ENCODE peak calls at places on chromosomes 2 and 18, in eight cellular contexts. X is choroid plexus epithelial cell, S is B cell, G is NCI-H524, Y is GM10248, Z is left ventricle myocardium inferior, Q is fibroblast of lung, P is KG1. F is an unnamed sample.

GRCh38 chr2:232925153-232925768 is 55.2 kb downstream of the SNORC start:
- DNase-seq in X (no peak), S (no peak), G (no peak), Y (no peak), Z (no peak), Q (no peak), P (no peak), F (no peak)

GRCh38 chr2:108607706-108608301 is 73.5 kb downstream of the LIMS1 start:
- DNase-seq in X (peak), S (peak), G (peak), Y (peak), Z (no peak), Q (peak), P (peak), F (peak)

GRCh38 chr2:41992056-41992699 is 55.6 kb upstream of the PKDCC start:
- DNase-seq in X (no peak), S (no peak), G (no peak), Y (no peak), Z (no peak), Q (no peak), P (no peak), F (no peak)

GRCh38 chr2:220394433-220394832 is 767.0 kb downstream of the SLC4A3 start:
- DNase-seq in X (peak), S (no peak), G (no peak), Y (no peak), Z (peak), Q (peak), P (no peak), F (peak)

GRCh38 chr18:42583197-42583776 is 532.2 kb downstream of the RIT2 start:
- DNase-seq in X (no peak), S (no peak), G (no peak), Y (no peak), Z (no peak), Q (peak), P (no peak), F (no peak)

GRCh38 chr2:70035344-70035844 is 51.9 kb upstream of the PCBP1 start:
- DNase-seq in X (peak), S (no peak), G (no peak), Y (no peak), Z (no peak), Q (peak), P (no peak), F (peak)

GRCh38 chr2:6202756-6203155 is 510.6 kb downstream of the SOX11 start:
- DNase-seq in X (no peak), S (no peak), G (no peak), Y (no peak), Z (no peak), Q (no peak), P (no peak), F (no peak)

GRCh38 chr2:139492301-139492700 is 712.1 kb upstream of the NXPH2 start:
- DNase-seq in X (no peak), S (no peak), G (peak), Y (no peak), Z (no peak), Q (no peak), P (no peak), F (no peak)

GRCh38 chr18:77001979-77002378 is 130.6 kb downstream of the MBP start:
- DNase-seq in X (no peak), S (no peak), G (no peak), Y (no peak), Z (no peak), Q (no peak), P (no peak), F (no peak)

GRCh38 chr2:102141915-102142828 is at the start of gene IL1R1:
- DNase-seq in X (peak), S (no peak), G (no peak), Y (peak), Z (peak), Q (peak), P (no peak), F (peak)

GRCh38 chr18:46109386-46109785 is 5.2 kb downstream of the HAUS1 start:
- DNase-seq in X (no peak), S (no peak), G (no peak), Y (no peak), Z (no peak), Q (no peak), P (no peak), F (no peak)

GRCh38 chr2:234218261-234219180 is 168.0 kb downstream of the SPP2 start:
- DNase-seq in X (no peak), S (no peak), G (peak), Y (no peak), Z (no peak), Q (no peak), P (no peak), F (no peak)

GRCh38 chr2:106581755-106582430 is 94.7 kb downstream of the CD8B2 start:
- DNase-seq in X (peak), S (peak), G (peak), Y (peak), Z (peak), Q (peak), P (peak), F (peak)

GRCh38 chr18:29892960-29893558 is 1149.5 kb downstream of the DSC3 start:
- DNase-seq in X (peak), S (no peak), G (no peak), Y (no peak), Z (no peak), Q (peak), P (no peak), F (peak)

GRCh38 chr18:70181015-70181414 is 24.5 kb downstream of the RTTN start:
- DNase-seq in X (peak), S (no peak), G (no peak), Y (no peak), Z (no peak), Q (peak), P (no peak), F (peak)

GRCh38 chr2:75315436-75315835 is 116.1 kb upstream of the TACR1 start:
- DNase-seq in X (no peak), S (no peak), G (no peak), Y (no peak), Z (no peak), Q (no peak), P (no peak), F (no peak)

F was measured in astrocyte of the spinal cord.